ENCODE peak calls at places on chromosomes 7 and 10, in five cellular contexts. H is kidney, Z is fibroblast of lung, Y is tibial artery, Q is DND-41. N is an unnamed sample. For H3K36me3, the result is how much of the 10 kb centered on the place peaks cover.

GRCh38 chr10:127940866-127941640 is 34.1 kb downstream of the PTPRE start:
- DNase-seq in H (no peak), Z (no peak), Y (no peak), Q (no peak), N (no peak)

GRCh38 chr10:133129854-133130495 is 30.0 kb upstream of the KNDC1 start:
- DNase-seq in H (peak), Z (no peak), Y (no peak), Q (no peak), N (no peak)

GRCh38 chr10:49379596-49380410 is 16.1 kb downstream of the DRGX start:
- DNase-seq in H (no peak), Z (no peak), Y (no peak), Q (no peak), N (no peak)

GRCh38 chr7:68442931-68443631 is 1155.2 kb upstream of the AUTS2 start:
- DNase-seq in H (no peak), Z (no peak), Y (no peak), Q (no peak), N (no peak)

GRCh38 chr10:131905279-131905595 is 4.4 kb downstream of the PPP2R2D start:
- DNase-seq in H (peak), Z (no peak), Y (peak), Q (no peak), N (no peak)

GRCh38 chr7:44432381-44432977 is 58.0 kb downstream of the NUDCD3 start:
- DNase-seq in H (no peak), Z (no peak), Y (no peak), Q (no peak), N (no peak)

GRCh38 chr7:88001744-88002530 is 67.9 kb downstream of the ADAM22 start:
- DNase-seq in H (no peak), Z (no peak), Y (no peak), Q (no peak), N (no peak)

GRCh38 chr10:131041361-131041916 is 270.1 kb downstream of the TCERG1L start:
- DNase-seq in H (no peak), Z (no peak), Y (peak), Q (no peak), N (no peak)

GRCh38 chr10:97640868-97641811 is 669 bp downstream of the PI4K2A start:
- DNase-seq in H (peak), Z (peak), Y (peak), Q (peak), N (peak)

GRCh38 chr7:46784746-46785145 is 797.2 kb downstream of the TNS3 start:
- DNase-seq in H (no peak), Z (peak), Y (no peak), Q (no peak), N (no peak)

GRCh38 chr7:42212541-42213090 is 24.4 kb downstream of the GLI3 start:
- DNase-seq in H (no peak), Z (no peak), Y (no peak), Q (no peak), N (no peak)

GRCh38 chr10:12077580-12078180 is 8.9 kb downstream of the DHTKD1 start:
- DNase-seq in H (no peak), Z (no peak), Y (no peak), Q (no peak), N (no peak)

GRCh38 chr10:26407406-26407969 is 30.7 kb upstream of the APBB1IP start:
- DNase-seq in H (no peak), Z (no peak), Y (no peak), Q (no peak), N (no peak)

GRCh38 chr10:62818426-62819011 is 2.4 kb upstream of the EGR2 start:
- DNase-seq in H (peak), Z (no peak), Y (no peak), Q (no peak), N (no peak)

GRCh38 chr7:24945899-24946298 is 34.1 kb downstream of the OSBPL3 start:
- DNase-seq in H (no peak), Z (no peak), Y (no peak), Q (no peak), N (no peak)

GRCh38 chr10:35368485-35369048 is 32.3 kb downstream of the CCNY start:
- DNase-seq in H (no peak), Z (no peak), Y (no peak), Q (peak), N (no peak)

GRCh38 chr10:35372329-35372728 is 36.0 kb downstream of the CCNY start:
- DNase-seq in H (no peak), Z (no peak), Y (no peak), Q (no peak), N (peak)

GRCh38 chr10:35369049-35369760 is 32.9 kb downstream of the CCNY start:
- DNase-seq in H (no peak), Z (peak), Y (no peak), Q (no peak), N (no peak)

GRCh38 chr10:35375091-35375765 is 38.9 kb downstream of the CCNY start:
- DNase-seq in H (no peak), Z (no peak), Y (no peak), Q (no peak), N (no peak)

DNA sequence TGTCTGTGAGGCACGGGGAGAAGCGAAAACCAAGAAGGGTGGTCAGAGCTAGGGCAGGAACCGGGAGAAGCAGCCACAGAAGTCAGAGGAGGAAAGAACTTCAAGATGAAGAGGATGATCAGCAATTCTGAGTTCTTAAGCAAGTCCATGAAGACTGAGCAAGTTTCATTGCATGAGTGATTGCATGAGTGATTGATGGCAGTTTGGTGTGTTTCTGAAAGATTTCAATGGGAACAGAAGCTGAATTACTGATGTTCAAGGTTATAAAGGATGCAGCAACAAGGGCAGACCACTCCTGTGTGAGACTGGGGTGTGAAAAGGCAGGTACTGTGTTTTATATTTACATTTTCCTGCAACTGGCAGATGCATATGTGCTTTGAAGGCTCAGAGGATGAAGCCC is 35.4 kb downstream of the CCNY start:
- DNase-seq in H (no peak), Z (no peak), Y (no peak), Q (no peak), N (no peak)
- H3K27ac ChIP-seq in H (no peak), Z (no peak), Y (no peak), Q (no peak), N (peak)

DNA sequence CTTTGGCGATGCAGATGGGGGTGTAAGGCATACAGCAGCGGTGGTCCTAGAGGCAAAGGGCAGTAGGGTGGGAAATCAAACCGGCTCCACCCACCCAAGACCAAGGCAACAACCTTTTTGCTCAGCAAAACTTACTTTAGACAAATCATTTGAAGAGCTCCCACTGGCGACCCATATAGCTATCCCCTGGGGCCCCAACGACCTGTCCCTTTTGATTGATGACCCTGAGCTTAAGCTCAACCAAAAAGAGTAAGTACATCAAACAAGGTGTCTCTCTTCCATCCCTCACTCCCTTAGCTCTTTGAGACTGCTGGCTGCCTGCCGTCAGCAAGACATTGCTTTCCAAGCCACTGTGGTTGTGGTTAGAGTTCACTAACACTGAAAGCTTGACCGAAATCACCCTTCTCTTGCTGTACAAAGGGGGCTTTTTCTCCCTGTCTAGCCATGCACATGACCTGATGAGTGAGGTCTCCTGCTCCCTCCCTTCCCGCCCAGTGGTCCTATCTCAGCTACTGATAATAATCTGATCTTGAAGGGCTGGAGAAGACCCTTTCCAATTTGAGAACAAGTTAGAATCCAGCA is 42.3 kb downstream of the XPNPEP1 start:
- DNase-seq in H (no peak), Z (no peak), Y (no peak), Q (no peak), N (no peak)
- H3K36me3 ChIP-seq in H (under half), Z (under half), Y (half or more), Q (half or more), N (half or more)

GRCh38 chr10:28810062-28810870 is 132.9 kb downstream of the BAMBI start:
- DNase-seq in H (no peak), Z (peak), Y (no peak), Q (no peak), N (no peak)

GRCh38 chr10:28806951-28807759 is 129.8 kb downstream of the BAMBI start:
- DNase-seq in H (no peak), Z (peak), Y (no peak), Q (no peak), N (no peak)

GRCh38 chr10:28807760-28808613 is 130.7 kb downstream of the BAMBI start:
- DNase-seq in H (no peak), Z (peak), Y (no peak), Q (no peak), N (no peak)

GRCh38 chr10:28806481-28806880 is 129.2 kb downstream of the BAMBI start:
- DNase-seq in H (no peak), Z (peak), Y (no peak), Q (no peak), N (no peak)

GRCh38 chr10:28808693-28809092 is 131.4 kb downstream of the BAMBI start:
- DNase-seq in H (no peak), Z (no peak), Y (no peak), Q (no peak), N (no peak)
- H3K27ac ChIP-seq in H (peak), Z (no peak), Y (no peak), Q (no peak), N (peak)

GRCh38 chr10:113594673-113595072 is 41.8 kb downstream of the HABP2 start:
- DNase-seq in H (no peak), Z (no peak), Y (no peak), Q (no peak), N (no peak)

GRCh38 chr10:113585949-113586348 is 33.1 kb downstream of the HABP2 start:
- DNase-seq in H (no peak), Z (no peak), Y (no peak), Q (no peak), N (no peak)

GRCh38 chr10:113590581-113590980 is 37.7 kb downstream of the HABP2 start:
- DNase-seq in H (no peak), Z (no peak), Y (no peak), Q (no peak), N (no peak)

GRCh38 chr10:113592380-113592779 is 39.5 kb downstream of the HABP2 start:
- DNase-seq in H (no peak), Z (no peak), Y (no peak), Q (no peak), N (no peak)

GRCh38 chr10:113589225-113589770 is 36.4 kb downstream of the HABP2 start:
- DNase-seq in H (no peak), Z (no peak), Y (no peak), Q (no peak), N (no peak)
- H3K36me3 ChIP-seq in H (under half), Z (under half), Y (under half), Q (under half), N (under half)

GRCh38 chr7:116329845-116330503 is 119.6 kb downstream of the TES start:
- DNase-seq in H (no peak), Z (peak), Y (no peak), Q (no peak), N (no peak)
- H3K27ac ChIP-seq in H (no peak), Z (no peak), Y (peak), Q (no peak), N (peak)